ENCODE peak calls at places on chromosomes 12 and 14, in five cellular contexts. A is tibial artery, E is fibroblast of villous mesenchyme, D is GM23338, O is RWPE2. G is an unnamed sample.

GRCh38 chr14:35576260-35576659 is 42.3 kb downstream of the INSM2 start:
- DNase-seq in A (no peak), E (no peak), D (no peak), O (no peak), G (peak; percentile 89)

GRCh38 chr12:1842183-1842904 is 22.0 kb downstream of the LRTM2 start:
- DNase-seq in A (no peak), E (no peak), D (no peak), O (peak; percentile 55), G (no peak)

GRCh38 chr14:60215127-60215444 is 33.9 kb upstream of the PPM1A start:
- DNase-seq in A (no peak), E (no peak), D (no peak), O (no peak), G (no peak)

GRCh38 chr12:113184900-113185179 is 438 bp downstream of the DDX54 start:
- DNase-seq in A (peak; percentile 89), E (peak; percentile 91), D (peak; percentile 94), O (peak; percentile 91), G (peak; percentile 87)

GRCh38 chr12:12294215-12295005 is 27.6 kb upstream of the LRP6 start:
- DNase-seq in A (no peak), E (peak; percentile 8), D (peak; percentile 32), O (no peak), G (no peak)

GRCh38 chr12:34391771-34392581 is 369.7 kb downstream of the ALG10 start:
- DNase-seq in A (peak; percentile 9), E (no peak), D (no peak), O (peak; percentile 20), G (no peak)

GRCh38 chr12:79725987-79726386 is 35.2 kb upstream of the PAWR start:
- DNase-seq in A (no peak), E (peak; percentile 52), D (no peak), O (no peak), G (no peak)

GRCh38 chr14:95157987-95158712 is 821 bp upstream of the DICER1 start:
- DNase-seq in A (no peak), E (no peak), D (peak; percentile 67), O (no peak), G (peak; percentile 19)

GRCh38 chr14:99879401-99880295 is 86.4 kb downstream of the EML1 start:
- DNase-seq in A (no peak), E (peak; percentile 87), D (no peak), O (no peak), G (no peak)
- H3K4me3 ChIP-seq in A (no peak overlapping the region), E (no peak overlapping the region), D (no peak overlapping the region), O (no peak overlapping the region), G (no peak overlapping the region)

DNA sequence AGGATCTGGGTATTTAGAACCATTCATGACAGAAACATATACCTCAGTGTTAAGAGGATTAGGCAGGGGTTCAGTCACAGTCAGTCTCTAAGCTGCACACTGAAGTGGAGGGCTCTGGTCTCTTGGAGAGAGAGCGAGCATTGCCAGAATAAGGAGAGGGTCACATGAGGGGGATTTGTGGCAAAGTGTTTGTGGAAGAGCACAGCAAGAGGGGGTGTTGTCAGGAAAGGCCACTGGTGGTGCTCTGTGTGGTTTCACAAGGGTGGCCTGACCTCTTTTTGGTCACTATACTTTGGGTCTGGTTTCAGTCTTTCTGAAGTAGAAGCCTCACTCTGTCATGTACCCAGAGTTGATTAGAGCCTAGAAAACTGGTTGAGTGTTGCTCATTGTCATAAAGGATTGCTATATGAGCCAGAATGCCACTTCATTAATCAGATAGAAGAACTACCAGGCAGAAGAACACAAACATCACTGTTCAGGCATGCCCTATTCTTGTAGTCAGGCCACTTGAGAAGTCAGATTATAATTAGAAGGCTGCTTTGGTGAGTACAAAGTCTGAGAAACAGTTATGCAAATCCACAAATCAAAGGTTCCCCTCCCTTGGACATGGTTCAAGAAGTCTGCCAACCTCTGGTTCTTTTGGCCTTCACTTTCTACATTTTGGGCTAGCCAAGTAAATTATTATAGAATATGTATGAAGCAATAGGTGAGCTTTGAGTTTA is 8.4 kb downstream of the TMEM19 start:
- DNase-seq in A (no peak), E (no peak), D (no peak), O (no peak), G (no peak)
- H3K4me3 ChIP-seq in A (no peak overlapping the region), E (no peak overlapping the region), D (no peak overlapping the region), O (no peak overlapping the region), G (no peak overlapping the region)

DNA sequence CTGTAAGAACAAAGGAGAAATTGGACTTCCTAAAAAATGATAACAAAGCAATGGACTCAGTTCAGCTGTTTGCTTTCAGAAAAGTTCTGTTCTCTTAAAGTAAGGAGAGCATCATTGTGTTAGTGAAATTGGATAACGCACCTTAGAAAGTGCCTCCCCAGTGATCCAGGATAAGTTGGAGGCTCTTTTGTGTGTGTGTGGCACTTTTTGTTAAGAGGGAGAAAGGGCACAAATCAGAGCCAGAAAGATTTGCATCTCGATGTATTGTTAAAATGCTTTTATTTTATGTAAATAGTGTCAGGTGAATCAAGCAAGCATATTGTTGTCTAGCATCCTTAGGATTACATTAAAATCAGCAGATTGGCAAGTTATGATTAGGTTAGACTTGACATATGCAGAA is 2.1 kb downstream of the STK38L start:
- DNase-seq in A (no peak), E (no peak), D (peak; percentile 18), O (no peak), G (peak; percentile 67)
- H3K4me3 ChIP-seq in A (peak overlapping the region; percentile 93), E (peak overlapping the region; percentile 73), D (peak overlapping the region; percentile 74), O (peak overlapping the region; percentile 50), G (no peak overlapping the region)

DNA sequence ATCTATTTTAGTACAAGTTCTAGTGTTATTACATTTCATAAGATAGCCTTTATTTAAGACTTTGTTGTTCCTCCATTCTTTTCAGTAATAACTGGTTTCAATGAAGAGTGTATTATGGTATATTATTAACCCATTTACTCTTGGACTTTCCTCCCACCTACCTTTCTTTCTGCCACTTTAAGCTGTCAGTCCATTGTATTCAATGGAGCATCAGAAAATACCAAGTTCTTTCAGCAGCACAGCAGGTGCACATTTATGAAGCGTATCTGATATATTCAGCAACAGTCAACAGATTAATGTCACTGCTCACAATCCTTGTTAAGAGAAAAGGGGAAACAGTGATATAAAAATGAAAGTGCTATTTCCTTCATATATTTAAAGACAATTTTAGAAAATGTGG is 660.9 kb downstream of the C12orf50 start:
- DNase-seq in A (no peak), E (no peak), D (no peak), O (no peak), G (no peak)
- H3K4me3 ChIP-seq in A (no peak overlapping the region), E (no peak overlapping the region), D (no peak overlapping the region), O (no peak overlapping the region), G (no peak overlapping the region)

DNA sequence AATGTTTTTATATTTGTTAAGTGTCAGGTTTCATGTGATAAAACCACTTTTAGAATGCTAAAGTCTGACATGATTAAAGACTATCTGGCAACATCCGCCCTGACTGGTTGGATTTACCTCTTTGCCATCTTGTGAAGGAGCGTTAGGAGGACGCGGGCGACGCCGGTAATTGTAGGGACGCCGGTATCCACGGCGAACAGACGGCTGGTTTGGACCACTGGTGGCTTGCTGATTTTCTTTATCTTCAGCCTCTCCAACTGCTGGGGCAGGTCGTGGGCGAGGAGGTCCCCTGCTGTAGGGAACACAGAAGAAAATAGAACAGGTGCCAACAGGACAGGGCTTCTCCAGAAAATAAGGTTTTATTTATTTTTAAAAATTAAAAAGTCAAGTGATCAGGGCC is 21.3 kb downstream of the YBX3 start:
- DNase-seq in A (no peak), E (no peak), D (no peak), O (no peak), G (no peak)
- H3K4me3 ChIP-seq in A (no peak overlapping the region), E (no peak overlapping the region), D (no peak overlapping the region), O (no peak overlapping the region), G (no peak overlapping the region)

GRCh38 chr12:108803428-108804105 is 53.8 kb downstream of the SSH1 start:
- DNase-seq in A (peak; percentile 91), E (peak; percentile 94), D (peak; percentile 90), O (no peak), G (peak; percentile 80)

GRCh38 chr12:108801736-108802665 is 55.4 kb downstream of the SSH1 start:
- DNase-seq in A (peak; percentile 80), E (peak; percentile 82), D (peak; percentile 93), O (no peak), G (no peak)

GRCh38 chr12:108800591-108800990 is 56.8 kb downstream of the SSH1 start:
- DNase-seq in A (no peak), E (no peak), D (no peak), O (no peak), G (no peak)

GRCh38 chr12:108804361-108804949 is 52.9 kb downstream of the SSH1 start:
- DNase-seq in A (peak; percentile 70), E (peak; percentile 94), D (no peak), O (no peak), G (no peak)

DNA sequence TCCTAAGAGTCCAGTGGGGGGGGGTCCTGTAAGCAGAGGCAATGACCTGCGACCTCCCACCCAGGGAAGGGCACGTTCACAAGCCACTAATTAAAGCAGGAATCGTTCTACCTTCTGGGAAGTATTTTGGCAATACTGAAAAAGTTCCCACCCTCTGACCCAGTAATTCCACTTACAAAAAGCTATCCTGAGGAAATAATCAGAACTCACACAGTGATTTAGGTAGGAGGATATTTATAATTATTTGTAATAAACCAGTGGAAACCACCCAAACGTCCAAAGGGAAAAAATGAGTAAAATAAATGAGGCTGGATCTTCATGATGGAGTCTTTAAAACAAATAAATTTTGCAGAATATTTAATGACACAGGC is 54.7 kb downstream of the SSH1 start:
- DNase-seq in A (no peak), E (no peak), D (no peak), O (no peak), G (no peak)
- H3K4me3 ChIP-seq in A (peak overlapping the region; percentile 15), E (no peak overlapping the region), D (no peak overlapping the region), O (no peak overlapping the region), G (no peak overlapping the region)

GRCh38 chr14:65827520-65827919 is 415.0 kb downstream of the FUT8 start:
- DNase-seq in A (no peak), E (no peak), D (no peak), O (no peak), G (no peak)
- H3K4me3 ChIP-seq in A (no peak overlapping the region), E (no peak overlapping the region), D (no peak overlapping the region), O (no peak overlapping the region), G (no peak overlapping the region)